ENCODE peak calls at places on chromosomes 16 and 17, in six cellular contexts. Q is HCT116, P is stomach, O is body of pancreas, F is sigmoid colon, C is uterus. G is an unnamed sample. For H3K9me3, the result is how much of the 10 kb centered on the place peaks cover.

GRCh38 chr17:16304832-16305231 is 48.4 kb downstream of the CENPV start:
- DNase-seq in Q (no peak), P (no peak), O (no peak), F (no peak), C (no peak), G (no peak)

GRCh38 chr17:42042598-42043319 is 7.6 kb downstream of the C17orf113 start:
- DNase-seq in Q (no peak), P (no peak), O (peak), F (no peak), C (no peak), G (no peak)

GRCh38 chr17:82737981-82738877 is 2.8 kb downstream of the FN3K start:
- DNase-seq in Q (no peak), P (peak), O (peak), F (no peak), C (peak), G (no peak)

GRCh38 chr16:64250866-64251265 is 871.0 kb downstream of the CDH11 start:
- DNase-seq in Q (no peak), P (no peak), O (no peak), F (no peak), C (no peak), G (no peak)

GRCh38 chr16:49734330-49734729 is 121.6 kb downstream of the ZNF423 start:
- DNase-seq in Q (no peak), P (no peak), O (peak), F (peak), C (no peak), G (peak)

GRCh38 chr17:81025065-81025751 is 9.7 kb upstream of the BAIAP2 start:
- DNase-seq in Q (no peak), P (no peak), O (no peak), F (peak), C (no peak), G (peak)

GRCh38 chr16:17346774-17347569 is 123.8 kb downstream of the XYLT1 start:
- DNase-seq in Q (no peak), P (no peak), O (no peak), F (no peak), C (no peak), G (no peak)

GRCh38 chr17:17692353-17693252 is 11.3 kb downstream of the RAI1 start:
- DNase-seq in Q (no peak), P (no peak), O (no peak), F (no peak), C (no peak), G (no peak)

GRCh38 chr16:11583889-11584565 is 2.7 kb downstream of the LITAF start:
- DNase-seq in Q (no peak), P (peak), O (peak), F (no peak), C (no peak), G (peak)

GRCh38 chr16:77898671-77899211 is 110.4 kb downstream of the VAT1L start:
- DNase-seq in Q (no peak), P (no peak), O (peak), F (no peak), C (no peak), G (peak)

GRCh38 chr16:56869513-56870270 is 4.7 kb downstream of the SLC12A3 start:
- DNase-seq in Q (peak), P (no peak), O (no peak), F (no peak), C (no peak), G (no peak)
- TF ChIP-seq CTCF in Q (peak), P (no peak), O (peak), F (no peak), C (no peak), G (no peak)

DNA sequence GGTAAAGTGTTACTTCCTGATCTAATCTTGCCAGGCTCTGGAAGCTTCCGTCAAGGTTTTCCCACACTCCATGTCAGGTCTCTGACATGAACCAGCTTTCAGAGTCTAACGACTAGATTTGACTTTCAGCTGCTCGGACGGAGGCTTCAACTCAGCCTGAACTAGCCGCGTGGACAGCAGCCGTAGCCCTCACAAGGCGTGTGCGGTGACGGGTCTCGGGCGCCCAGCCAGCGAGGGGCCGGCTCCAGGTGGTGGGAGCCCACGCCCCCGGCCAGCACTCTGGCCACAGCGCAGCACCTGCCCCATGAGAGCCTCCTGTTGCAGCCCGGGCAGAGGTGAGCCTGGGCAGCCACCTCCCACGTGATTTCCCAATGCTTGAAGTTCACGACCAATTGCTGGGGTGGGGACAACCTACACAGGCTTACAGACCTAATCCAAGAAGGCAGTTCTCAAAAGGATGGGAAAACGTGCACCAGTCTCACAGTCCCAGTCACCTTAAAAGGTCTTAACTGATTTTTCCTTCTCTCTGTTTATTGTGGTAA is 45.5 kb downstream of the TBC1D16 start:
- DNase-seq in Q (no peak), P (no peak), O (peak), F (no peak), C (no peak), G (no peak)
- TF ChIP-seq POLR2A in Q (no peak), P (no peak), O (no peak), F (no peak), C (no peak), G (no peak)

DNA sequence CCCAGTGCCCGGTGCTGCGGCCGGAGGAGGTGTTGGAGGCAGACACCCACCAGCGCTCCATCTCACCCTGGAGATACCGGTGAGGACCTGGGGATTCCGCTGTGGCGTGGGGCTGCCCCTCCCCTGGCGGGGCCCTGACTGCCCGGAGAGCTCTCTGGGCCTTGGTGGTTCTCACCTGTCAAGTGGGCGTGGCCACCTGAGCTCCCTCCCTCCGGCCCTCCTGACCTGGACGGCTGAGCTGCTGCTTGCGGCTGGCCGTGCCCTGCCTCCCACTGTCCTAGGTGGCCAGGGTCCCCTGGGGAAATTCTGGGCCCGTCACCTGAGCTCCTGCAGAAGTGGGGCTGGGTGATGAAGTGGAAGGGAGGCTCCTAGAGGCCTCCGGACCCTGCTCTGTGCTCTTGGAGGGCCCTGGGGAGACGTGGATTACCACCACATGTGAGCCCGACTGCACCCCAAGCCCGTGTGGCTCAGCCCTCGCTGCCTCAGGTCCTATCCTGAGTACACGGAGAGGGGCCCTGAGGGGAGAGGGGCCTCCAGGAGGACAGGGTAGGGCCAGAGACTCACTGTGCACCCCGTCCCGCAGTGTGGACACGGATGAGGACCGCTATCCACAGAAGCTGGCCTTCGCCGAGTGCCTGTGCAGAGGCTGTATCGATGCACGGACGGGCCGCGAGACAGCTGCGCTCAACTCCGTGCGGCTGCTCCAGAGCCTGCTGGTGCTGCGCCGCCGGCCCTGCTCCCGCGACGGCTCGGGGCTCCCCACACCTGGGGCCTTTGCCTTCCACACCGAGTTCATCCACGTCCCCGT is 1.1 kb downstream of the IL17C start:
- DNase-seq in Q (no peak), P (peak), O (peak), F (no peak), C (no peak), G (peak)
- H3K9me3 ChIP-seq in Q (under half), P (under half), O (under half), F (under half), C (under half), G (under half)

GRCh38 chr17:47844814-47845453 is 3.9 kb upstream of the SCRN2 start:
- DNase-seq in Q (no peak), P (no peak), O (no peak), F (no peak), C (no peak), G (no peak)
- TF ChIP-seq CTCF in Q (no peak), P (no peak), O (peak), F (no peak), C (no peak), G (peak)

GRCh38 chr17:63279498-63280230 is 166.4 kb downstream of the CYB561 start:
- DNase-seq in Q (no peak), P (no peak), O (no peak), F (no peak), C (no peak), G (no peak)
- TF ChIP-seq POLR2A in Q (no peak), P (no peak), O (no peak), F (no peak), C (no peak), G (no peak)

GRCh38 chr17:63500548-63501390 is 22.4 kb upstream of the KCNH6 start:
- DNase-seq in Q (no peak), P (no peak), O (no peak), F (no peak), C (no peak), G (no peak)

GRCh38 chr17:63497708-63498483 is 21.0 kb downstream of the ACE start:
- DNase-seq in Q (peak), P (no peak), O (no peak), F (no peak), C (no peak), G (peak)

GRCh38 chr17:63506627-63507026 is 16.5 kb upstream of the KCNH6 start:
- DNase-seq in Q (no peak), P (no peak), O (no peak), F (no peak), C (no peak), G (no peak)

GRCh38 chr17:63498621-63499195 is 21.8 kb downstream of the ACE start:
- DNase-seq in Q (no peak), P (no peak), O (no peak), F (no peak), C (no peak), G (no peak)

GRCh38 chr17:63503330-63503685 is 19.9 kb upstream of the KCNH6 start:
- DNase-seq in Q (no peak), P (no peak), O (no peak), F (no peak), C (no peak), G (no peak)
- H3K9me3 ChIP-seq in Q (under half), P (under half), O (under half), F (under half), C (under half), G (under half)

DNA sequence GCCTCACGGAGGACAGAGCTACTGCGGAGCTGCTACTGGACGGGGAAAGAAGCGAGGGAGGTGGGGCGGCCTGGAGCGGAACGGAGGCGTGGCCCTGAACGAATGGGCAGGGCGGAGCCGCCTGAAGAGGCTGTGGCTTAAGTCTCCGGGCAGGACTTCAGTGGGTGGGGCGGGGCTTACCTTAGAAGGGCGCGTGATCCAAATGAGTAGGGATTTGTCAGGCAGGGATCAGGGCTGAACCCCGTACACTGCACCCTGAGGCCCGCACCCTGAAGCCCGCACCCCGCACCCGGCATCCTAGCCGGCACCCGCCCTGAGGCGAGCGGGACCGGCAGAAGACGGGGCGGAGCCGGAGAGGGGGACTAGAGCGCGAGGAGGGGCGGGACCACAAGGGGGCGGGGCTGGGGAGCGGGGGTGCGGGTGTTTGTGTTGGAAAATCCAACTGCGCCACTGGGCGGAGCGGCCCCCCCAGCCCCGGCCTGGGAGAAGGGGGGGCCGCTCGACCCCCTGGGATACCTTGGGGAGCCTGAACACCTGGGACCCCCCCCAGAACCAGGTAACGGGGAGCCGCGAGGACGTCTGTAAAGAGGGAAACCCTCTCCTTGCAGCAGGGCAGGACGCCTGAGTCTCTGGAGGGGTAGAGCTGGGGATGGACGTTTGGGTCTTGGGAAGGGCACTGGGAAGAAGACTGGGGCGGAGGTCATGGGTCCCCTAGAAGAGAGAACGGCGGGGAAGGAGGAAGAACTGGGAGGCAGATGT is at the start of gene KDM6B:
- DNase-seq in Q (peak), P (peak), O (peak), F (peak), C (peak), G (peak)
- TF ChIP-seq CTCF in Q (no peak), P (no peak), O (no peak), F (no peak), C (no peak), G (no peak)

GRCh38 chr17:58215685-58216084 is 3.4 kb downstream of the MKS1 start:
- DNase-seq in Q (no peak), P (no peak), O (no peak), F (no peak), C (no peak), G (no peak)

GRCh38 chr17:58224315-58224714 is 5.3 kb upstream of the MKS1 start:
- DNase-seq in Q (peak), P (no peak), O (no peak), F (no peak), C (no peak), G (no peak)

GRCh38 chr17:58219789-58220183 is 731 bp upstream of the MKS1 start:
- DNase-seq in Q (no peak), P (no peak), O (no peak), F (no peak), C (no peak), G (peak)

GRCh38 chr17:58219007-58219788 is at the start of gene MKS1:
- DNase-seq in Q (peak), P (peak), O (peak), F (peak), C (peak), G (peak)
- TF ChIP-seq POLR2A in Q (peak), P (no peak), O (peak), F (no peak), C (peak), G (peak)

G was measured in thyroid gland.